ENCODE peak calls at places on chromosome 11, in four cellular contexts. B, G, H and U are unnamed samples.

GRCh38 chr11:116865696-116866095 is 28.3 kb upstream of the APOA1 start:
- DNase-seq in B (no peak), G (peak), H (no peak), U (no peak)

GRCh38 chr11:67371549-67372231 is 1.7 kb downstream of the CLCF1 start:
- DNase-seq in B (no peak), G (peak), H (no peak), U (peak)

GRCh38 chr11:62601114-62601363 is 626 bp downstream of the MTA2 start:
- DNase-seq in B (no peak), G (peak), H (no peak), U (no peak)

GRCh38 chr11:132734217-132734616 is 798.1 kb downstream of the OPCML start:
- DNase-seq in B (no peak), G (peak), H (no peak), U (peak)

GRCh38 chr11:35553831-35554230 is 28.4 kb upstream of the PAMR1 start:
- DNase-seq in B (no peak), G (peak), H (no peak), U (peak)

GRCh38 chr11:126268361-126268707 is 361 bp downstream of the SRPRA start:
- DNase-seq in B (no peak), G (peak), H (no peak), U (no peak)

GRCh38 chr11:67572747-67573419 is 10.7 kb upstream of the GSTP1 start:
- DNase-seq in B (peak), G (peak), H (peak), U (peak)

GRCh38 chr11:30585067-30585891 is 874 bp downstream of the MPPED2 start:
- DNase-seq in B (no peak), G (peak), H (no peak), U (no peak)

GRCh38 chr11:122523841-122524531 is 131.5 kb upstream of the UBASH3B start:
- DNase-seq in B (no peak), G (peak), H (no peak), U (peak)

GRCh38 chr11:83206221-83206620 is 12.7 kb downstream of the ANKRD42 start:
- DNase-seq in B (no peak), G (no peak), H (no peak), U (no peak)

GRCh38 chr11:122791411-122791810 is 46.9 kb upstream of the CRTAM start:
- DNase-seq in B (no peak), G (peak), H (no peak), U (peak)

GRCh38 chr11:11624206-11624605 is 2.4 kb upstream of the GALNT18 start:
- DNase-seq in B (no peak), G (no peak), H (no peak), U (no peak)

GRCh38 chr11:11624926-11625325 is 3.1 kb upstream of the GALNT18 start:
- DNase-seq in B (no peak), G (no peak), H (no peak), U (no peak)

GRCh38 chr11:11621881-11622706 is at the start of gene GALNT18:
- DNase-seq in B (peak), G (peak), H (peak), U (peak)

GRCh38 chr11:11620966-11621880 is 582 bp downstream of the GALNT18 start:
- DNase-seq in B (no peak), G (peak), H (peak), U (peak)

GRCh38 chr11:11622772-11623531 is 1.1 kb upstream of the GALNT18 start:
- DNase-seq in B (no peak), G (no peak), H (no peak), U (no peak)
- H3K27ac ChIP-seq in B (no peak), G (no peak), H (no peak), U (no peak)

DNA sequence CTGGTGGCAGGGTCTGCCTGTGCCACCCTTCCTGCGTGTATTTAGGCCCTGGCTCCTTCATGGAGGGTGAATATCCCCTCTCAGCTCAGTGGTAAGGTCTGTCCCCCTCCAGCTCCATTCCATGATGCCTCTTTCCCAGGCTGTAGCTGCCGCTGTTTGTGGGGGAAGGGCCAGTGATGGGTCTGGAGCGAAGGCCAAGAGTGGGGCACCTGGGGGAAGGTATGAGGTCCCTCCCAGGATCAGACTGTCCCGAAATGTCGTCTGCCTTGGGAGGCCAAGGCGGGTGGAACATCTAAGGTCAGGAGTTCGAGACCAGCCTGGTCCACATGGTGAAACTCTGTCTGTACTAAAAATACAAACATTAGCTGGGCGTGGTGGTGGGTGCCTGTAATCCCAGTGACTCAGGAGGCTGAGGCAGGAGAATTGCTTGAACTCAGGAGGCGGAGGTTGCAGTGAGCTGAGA is 1.1 kb downstream of the CD151 start:
- DNase-seq in B (no peak), G (peak), H (peak), U (peak)
- H3K9ac ChIP-seq in B (peak), G (peak), H (peak), U (peak)

GRCh38 chr11:113473983-113474361 is 1.2 kb downstream of the DRD2 start:
- DNase-seq in B (no peak), G (no peak), H (no peak), U (no peak)

GRCh38 chr11:113475160-113475761 is at the start of gene DRD2:
- DNase-seq in B (no peak), G (peak), H (no peak), U (no peak)

GRCh38 chr11:113477321-113477720 is 2.1 kb upstream of the DRD2 start:
- DNase-seq in B (no peak), G (no peak), H (no peak), U (no peak)

GRCh38 chr11:113476553-113476952 is 1.4 kb upstream of the DRD2 start:
- DNase-seq in B (no peak), G (no peak), H (no peak), U (no peak)

DNA sequence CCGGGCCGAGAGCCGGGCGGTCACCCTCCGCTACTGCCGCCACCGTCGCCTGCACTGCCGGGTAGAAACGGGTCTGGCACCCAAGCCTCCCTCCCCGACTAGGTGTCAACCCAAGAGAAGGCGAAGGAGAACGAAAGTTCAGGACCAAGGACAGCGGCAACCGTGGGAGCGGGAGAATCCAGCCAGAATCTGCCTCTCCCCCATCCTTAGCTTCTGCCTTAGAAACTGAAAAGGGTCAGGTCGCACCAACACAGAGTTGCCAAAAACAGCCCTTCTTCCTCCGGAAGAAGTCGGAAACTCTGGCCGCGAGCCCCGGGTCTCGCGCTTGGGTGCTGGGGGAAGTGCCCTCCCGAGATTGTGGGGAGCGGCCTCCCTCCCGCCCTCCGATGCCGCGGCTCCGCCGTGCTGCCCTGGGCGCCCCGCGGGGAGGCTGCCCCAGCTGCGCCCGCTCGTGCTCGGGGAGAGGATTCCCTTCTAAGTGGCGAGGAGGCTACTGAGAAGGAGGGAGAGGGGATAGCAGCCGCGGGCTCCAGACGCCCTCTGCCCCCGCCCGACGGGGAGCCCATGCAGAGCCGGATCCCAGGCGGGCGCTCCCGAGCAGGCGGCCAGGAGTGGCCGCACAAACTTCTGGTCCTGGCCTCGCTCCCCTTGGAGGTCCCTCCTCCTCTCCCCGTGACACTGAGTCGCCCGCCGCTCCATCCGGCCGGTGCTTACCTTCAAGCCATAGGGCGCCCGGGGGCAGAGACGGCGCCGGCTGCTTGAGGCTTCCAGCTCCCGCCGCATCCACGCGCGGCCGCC is 637 bp downstream of the DRD2 start:
- DNase-seq in B (no peak), G (peak), H (peak), U (peak)
- TF ChIP-seq EZH2 in B (no peak), G (no peak), H (peak), U (peak)

DNA sequence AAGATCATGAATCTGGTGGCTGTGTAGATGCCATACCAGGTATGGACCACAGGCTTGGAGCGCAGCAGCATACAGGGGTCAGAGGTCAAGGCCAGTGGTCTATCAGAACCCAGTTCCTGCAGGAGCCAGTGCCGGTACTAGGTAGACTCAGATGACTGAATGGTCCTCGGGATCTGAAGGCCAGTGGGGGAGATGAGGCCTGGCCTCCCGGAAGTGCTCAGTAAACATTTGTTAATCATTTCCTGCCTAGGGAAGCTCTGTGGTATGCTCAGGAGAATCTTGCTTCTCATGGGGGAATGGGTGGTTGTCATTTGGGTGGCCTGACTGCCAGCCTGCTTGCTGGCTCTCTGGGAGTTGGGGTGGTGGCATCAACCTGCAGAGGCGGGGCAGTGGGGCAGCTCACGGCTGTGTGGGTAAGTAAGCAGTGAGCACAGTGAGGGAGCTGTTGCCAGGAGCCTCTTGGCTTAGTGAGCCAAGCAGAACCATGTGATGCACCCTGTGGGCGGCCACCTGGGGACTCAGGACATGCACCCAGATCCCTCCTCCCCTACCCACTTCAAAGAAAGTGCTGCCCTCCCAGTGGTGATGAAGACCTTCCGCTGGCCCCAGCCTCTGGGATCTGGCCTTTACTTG is 33.0 kb downstream of the PTPRJ start:
- DNase-seq in B (no peak), G (peak), H (peak), U (no peak)
- H3K27ac ChIP-seq in B (no peak), G (no peak), H (no peak), U (no peak)

DNA sequence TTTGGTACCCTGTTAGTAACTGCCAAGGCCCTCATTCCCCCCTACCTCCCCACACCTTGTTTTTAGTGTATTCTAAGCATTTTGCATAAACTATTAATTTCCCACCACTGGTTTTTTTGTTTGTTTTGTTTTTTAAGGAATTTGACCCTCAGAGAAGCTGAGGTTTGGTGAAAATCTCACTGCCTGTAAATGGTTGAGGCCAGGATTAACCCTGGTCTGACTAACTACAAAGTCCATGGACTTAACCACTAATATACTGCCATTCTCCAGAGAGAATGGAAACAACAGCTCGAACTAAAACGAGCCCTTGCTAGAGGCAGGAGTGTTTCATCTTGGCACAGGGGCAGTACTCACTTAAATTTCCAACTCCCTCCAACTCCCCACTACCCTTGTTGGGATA is 2.9 kb downstream of the CTNND1 start:
- DNase-seq in B (no peak), G (peak), H (no peak), U (no peak)
- H3K9ac ChIP-seq in B (no peak), G (peak), H (peak), U (no peak)

GRCh38 chr11:76209956-76210885 is 3.9 kb upstream of the WNT11 start:
- DNase-seq in B (no peak), G (peak), H (peak), U (peak)
- TF ChIP-seq EZH2 in B (no peak), G (no peak), H (peak), U (no peak)

GRCh38 chr11:64874308-64874707 is 4.1 kb downstream of the EHD1 start:
- DNase-seq in B (no peak), G (no peak), H (no peak), U (peak)

GRCh38 chr11:64876835-64877341 is 1.5 kb downstream of the EHD1 start:
- DNase-seq in B (no peak), G (peak), H (peak), U (no peak)

GRCh38 chr11:64874841-64875240 is 3.6 kb downstream of the EHD1 start:
- DNase-seq in B (no peak), G (no peak), H (no peak), U (no peak)

GRCh38 chr11:64876226-64876750 is 2.1 kb downstream of the EHD1 start:
- DNase-seq in B (no peak), G (peak), H (peak), U (no peak)

DNA sequence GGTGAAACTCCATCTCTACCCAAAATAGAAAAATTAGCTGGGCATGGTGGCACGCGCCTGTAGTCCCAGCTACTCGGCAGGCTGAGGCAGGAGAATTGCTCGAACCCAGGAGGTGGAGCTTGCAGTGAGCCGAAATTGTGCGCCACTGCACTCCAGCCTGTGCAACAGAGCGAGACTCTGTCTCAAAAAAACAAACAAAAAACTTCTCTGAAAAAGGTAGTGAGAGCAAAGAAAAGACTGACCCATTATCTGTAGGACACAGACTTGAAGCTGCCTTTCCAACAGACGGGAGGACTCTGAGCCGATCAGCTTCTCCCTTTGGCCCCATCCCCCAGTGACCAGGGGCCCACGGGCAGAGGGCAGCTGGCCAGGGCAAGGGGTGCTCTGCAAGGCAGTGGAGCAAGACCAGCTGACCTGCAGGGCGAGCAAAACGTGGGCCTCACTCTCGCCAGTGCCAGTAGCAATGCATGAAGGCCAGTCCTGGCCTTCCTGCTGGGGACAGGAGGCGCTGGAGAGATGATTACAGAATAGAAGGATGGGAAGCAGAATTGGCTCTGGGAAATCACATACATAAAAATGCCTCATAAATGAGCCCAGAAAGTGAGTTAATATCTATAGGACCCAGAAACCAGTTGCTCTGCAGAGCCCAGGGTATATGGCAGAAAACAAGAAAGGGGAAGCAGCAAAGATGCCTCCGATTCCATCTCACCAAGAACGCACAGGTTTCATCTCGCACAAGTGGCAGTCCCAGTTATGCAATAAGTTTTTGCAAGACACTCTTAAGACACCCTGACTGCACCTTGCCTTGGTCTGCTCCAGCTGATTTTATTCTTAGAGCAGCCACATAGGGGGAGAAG is 2.8 kb downstream of the EHD1 start:
- DNase-seq in B (no peak), G (peak), H (peak), U (no peak)
- H3K27ac ChIP-seq in B (peak), G (peak), H (no peak), U (peak)

GRCh38 chr11:121459413-121460041 is 6.8 kb upstream of the SORL1-AS1 start:
- DNase-seq in B (no peak), G (no peak), H (no peak), U (no peak)

GRCh38 chr11:121461843-121462242 is 9.1 kb upstream of the SORL1-AS1 start:
- DNase-seq in B (no peak), G (no peak), H (no peak), U (no peak)

GRCh38 chr11:121463689-121464335 is 11.0 kb upstream of the SORL1-AS1 start:
- DNase-seq in B (no peak), G (no peak), H (no peak), U (no peak)

GRCh38 chr11:121458551-121458950 is 5.8 kb upstream of the SORL1-AS1 start:
- DNase-seq in B (no peak), G (no peak), H (no peak), U (no peak)

GRCh38 chr11:121460941-121461514 is 8.3 kb upstream of the SORL1-AS1 start:
- DNase-seq in B (no peak), G (no peak), H (no peak), U (no peak)
- H3K9ac ChIP-seq in B (no peak), G (no peak), H (no peak), U (no peak)